ENCODE peak calls at places on chromosomes 13 and 19, in nine cellular contexts. V is colonic mucosa, H is GM23338, Y is uterus, F is thoracic aorta, U is K562, R is fibroblast of lung, G is upper lobe of right lung, Z is heart right ventricle. X is an unnamed sample.

GRCh38 chr19:13985771-13986347 is 20.3 kb downstream of the RFX1 start:
- DNase-seq in V (no peak), H (peak; percentile 56), Y (no peak), F (no peak), U (no peak), R (no peak), G (no peak), Z (no peak), X (no peak)

GRCh38 chr19:48354332-48354992 is 9.3 kb downstream of the TMEM143 start:
- DNase-seq in V (no peak), H (no peak), Y (no peak), F (no peak), U (peak; percentile 44), R (peak; percentile 59), G (no peak), Z (no peak), X (no peak)

GRCh38 chr13:30196025-30196424 is 111.3 kb downstream of the KATNAL1 start:
- DNase-seq in V (no peak), H (peak; percentile 68), Y (no peak), F (no peak), U (no peak), R (peak; percentile 72), G (no peak), Z (no peak), X (no peak)

GRCh38 chr13:27536361-27537101 is 83.8 kb downstream of the LNX2 start:
- DNase-seq in V (no peak), H (no peak), Y (no peak), F (no peak), U (no peak), R (no peak), G (peak; percentile 77), Z (no peak), X (no peak)

GRCh38 chr19:56538761-56539263 is at the start of gene ZFP28:
- DNase-seq in V (peak; percentile 81), H (peak; percentile 68), Y (peak; percentile 78), F (peak; percentile 31), U (no peak), R (no peak), G (peak; percentile 90), Z (peak; percentile 89), X (no peak)

GRCh38 chr19:3055741-3056453 is 6.4 kb downstream of the TLE5 start:
- DNase-seq in V (peak; percentile 91), H (peak; percentile 57), Y (peak; percentile 65), F (no peak), U (no peak), R (no peak), G (peak; percentile 82), Z (no peak), X (no peak)

GRCh38 chr13:94679614-94680013 is 32.7 kb downstream of the SOX21 start:
- DNase-seq in V (no peak), H (no peak), Y (no peak), F (no peak), U (no peak), R (no peak), G (no peak), Z (no peak), X (no peak)

GRCh38 chr13:44622259-44622658 is 46.1 kb upstream of the TSC22D1 start:
- DNase-seq in V (no peak), H (no peak), Y (no peak), F (no peak), U (no peak), R (no peak), G (no peak), Z (no peak), X (no peak)

GRCh38 chr13:40205771-40206240 is 460.6 kb downstream of the FOXO1 start:
- DNase-seq in V (no peak), H (no peak), Y (no peak), F (no peak), U (no peak), R (no peak), G (no peak), Z (no peak), X (no peak)

GRCh38 chr19:48755787-48756674 is 707 bp downstream of the FGF21 start:
- DNase-seq in V (no peak), H (no peak), Y (no peak), F (no peak), U (no peak), R (no peak), G (no peak), Z (no peak), X (no peak)

GRCh38 chr13:64778002-64778401 is 2452.1 kb downstream of the PCDH9 start:
- DNase-seq in V (no peak), H (peak; percentile 17), Y (no peak), F (no peak), U (no peak), R (no peak), G (no peak), Z (no peak), X (no peak)

GRCh38 chr13:63700366-63700765 is 2284.7 kb upstream of the PCDH20 start:
- DNase-seq in V (no peak), H (no peak), Y (no peak), F (no peak), U (no peak), R (no peak), G (no peak), Z (no peak), X (no peak)

GRCh38 chr13:33292712-33293111 is 7.2 kb upstream of the STARD13 start:
- DNase-seq in V (no peak), H (no peak), Y (no peak), F (no peak), U (no peak), R (no peak), G (no peak), Z (no peak), X (no peak)

GRCh38 chr19:32227561-32228165 is 117.7 kb upstream of the ZNF507 start:
- DNase-seq in V (no peak), H (peak; percentile 72), Y (no peak), F (no peak), U (no peak), R (no peak), G (no peak), Z (no peak), X (no peak)

GRCh38 chr13:49419292-49419691 is 24.6 kb downstream of the CAB39L start:
- DNase-seq in V (no peak), H (no peak), Y (no peak), F (no peak), U (no peak), R (peak; percentile 65), G (no peak), Z (no peak), X (no peak)

GRCh38 chr19:19366691-19367396 is 38.6 kb upstream of the GATAD2A start:
- DNase-seq in V (peak; percentile 81), H (peak; percentile 90), Y (peak; percentile 42), F (no peak), U (peak; percentile 80), R (peak; percentile 69), G (peak; percentile 90), Z (peak; percentile 74), X (peak; percentile 42)

GRCh38 chr19:54451331-54451871 is 2.4 kb downstream of the LENG8 start:
- DNase-seq in V (no peak), H (no peak), Y (no peak), F (no peak), U (no peak), R (peak; percentile 32), G (no peak), Z (no peak), X (no peak)

DNA sequence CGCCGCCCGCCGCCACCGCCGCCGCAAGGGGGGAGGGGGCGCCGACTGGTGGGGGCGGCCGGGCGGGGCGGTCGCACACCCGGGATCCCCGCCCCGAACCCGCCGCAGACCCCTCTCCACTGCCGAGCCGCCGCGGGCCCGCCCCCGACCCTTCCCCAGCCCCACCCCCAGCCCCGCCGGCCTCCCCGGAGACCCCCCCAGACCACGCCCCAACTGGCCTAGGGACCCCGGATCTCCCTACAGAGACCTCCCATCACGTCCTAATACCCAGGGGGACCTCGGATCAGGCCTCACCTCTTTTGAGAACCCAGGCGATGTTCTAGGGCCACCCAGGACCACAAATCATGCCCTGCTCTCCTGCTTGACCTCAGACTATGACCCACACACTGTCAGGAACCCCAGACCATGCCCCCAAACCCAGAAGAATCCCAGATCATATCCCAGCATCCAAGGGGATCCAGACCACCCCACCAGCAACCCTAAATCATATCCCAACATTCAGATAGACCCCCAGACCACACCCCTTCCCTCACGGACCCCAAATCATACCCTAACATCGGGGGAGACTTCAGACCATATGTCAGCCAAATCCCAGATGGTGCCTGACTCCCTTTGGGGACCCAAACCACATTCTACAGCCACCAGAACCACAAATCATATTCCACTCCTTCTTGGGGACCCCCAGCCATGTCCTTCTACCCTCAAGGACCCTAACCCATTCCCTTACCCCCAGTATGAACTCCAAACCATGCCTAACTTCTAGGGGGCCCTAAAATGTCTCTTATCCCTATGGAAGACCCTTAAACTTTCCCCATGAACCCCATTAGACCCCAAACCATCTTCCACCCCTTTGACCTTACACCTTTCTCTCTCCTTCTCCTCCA is 527 bp upstream of the LRFN1 start:
- DNase-seq in V (no peak), H (peak; percentile 53), Y (no peak), F (no peak), U (no peak), R (no peak), G (no peak), Z (no peak), X (no peak)
- H3K4me3 ChIP-seq in V (no peak overlapping the region), H (peak overlapping the region; percentile 38), Y (peak overlapping the region; percentile 33), F (peak overlapping the region; percentile 42), U (no peak overlapping the region), R (no peak overlapping the region), G (no peak overlapping the region), Z (no peak overlapping the region), X (no peak overlapping the region)

DNA sequence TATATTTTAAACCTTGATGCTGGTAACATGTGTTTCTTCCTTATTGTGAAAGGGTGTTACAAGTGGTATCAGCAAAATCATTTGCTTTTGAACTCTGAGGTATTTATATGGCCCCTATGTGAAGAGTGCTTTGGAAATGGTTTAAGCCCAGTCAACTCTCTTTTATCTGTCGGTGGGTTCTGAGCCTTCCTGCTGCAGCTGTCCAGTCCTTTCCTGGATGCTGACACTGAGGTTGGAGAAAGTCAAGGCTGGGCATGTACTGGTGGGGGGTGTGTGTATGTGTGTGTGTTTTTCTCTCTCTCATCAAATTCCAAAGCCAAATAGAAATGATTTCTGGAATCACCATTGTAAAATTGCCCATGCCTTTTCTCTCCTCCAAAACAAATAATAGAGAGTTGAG is 221.2 kb downstream of the LMO7 start:
- DNase-seq in V (no peak), H (no peak), Y (no peak), F (no peak), U (no peak), R (no peak), G (no peak), Z (no peak), X (no peak)
- H3K27me3 ChIP-seq in V (no peaks in the 10 kb centered on the region), H (no peaks in the 10 kb centered on the region), Y (no peaks in the 10 kb centered on the region), F (no peaks in the 10 kb centered on the region), U (no peaks in the 10 kb centered on the region), R (no peaks in the 10 kb centered on the region), G (no peaks in the 10 kb centered on the region), Z (no peaks in the 10 kb centered on the region), X (no peaks in the 10 kb centered on the region)

GRCh38 chr13:86085890-86086289 is 286.7 kb upstream of the SLITRK6 start:
- DNase-seq in V (no peak), H (no peak), Y (no peak), F (no peak), U (no peak), R (no peak), G (no peak), Z (no peak), X (no peak)
- TF ChIP-seq CTCF in V (no peak), H (no peak), Y (no peak), F (no peak), U (no peak), R (no peak), G (no peak), Z (no peak), X (no peak)

DNA sequence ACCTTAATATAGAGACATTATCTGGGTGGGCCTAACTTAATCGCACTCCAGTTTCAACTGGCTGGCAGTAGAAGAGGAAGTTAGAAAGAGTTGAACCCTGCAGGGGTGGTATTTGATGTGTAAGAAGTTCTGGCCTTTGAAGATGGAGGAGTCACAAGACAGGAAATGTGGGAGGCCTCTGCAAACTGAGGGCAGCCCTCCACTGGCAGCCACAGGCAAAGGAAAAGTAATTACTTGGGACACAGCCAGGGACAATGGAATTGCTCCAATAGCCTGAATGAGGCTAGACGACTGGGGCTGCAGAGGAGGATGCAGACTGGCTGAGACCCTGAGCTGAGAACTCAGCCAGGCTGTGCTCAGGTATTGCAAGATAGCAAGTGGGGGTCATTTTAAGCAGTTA is 703.3 kb upstream of the ARGLU1 start:
- DNase-seq in V (no peak), H (peak; percentile 81), Y (no peak), F (no peak), U (no peak), R (peak; percentile 74), G (no peak), Z (no peak), X (peak; percentile 7)
- H3K4me3 ChIP-seq in V (no peak overlapping the region), H (no peak overlapping the region), Y (no peak overlapping the region), F (no peak overlapping the region), U (no peak overlapping the region), R (no peak overlapping the region), G (no peak overlapping the region), Z (no peak overlapping the region), X (no peak overlapping the region)